ENCODE peak calls at places on chromosomes 4 and X, in seven cellular contexts. X is progenitor cell of endocrine pancreas; P is activated CD4-positive, alpha-beta T cell treated with anti-CD3 and anti-CD28 coated beads, Interleukin-2, amount 50 U/mL, for 1 hour; V is LNCaP clone FGC; E is HCEC 1CT; R is anterior cingulate cortex; F is endodermal cell. Y is an unnamed sample.

GRCh38 chr4:123398803-123399637 is 2.4 kb downstream of the SPRY1 start:
- DNase-seq in X (no peak), P (peak; percentile 21), V (no peak), E (peak; percentile 64), R (no peak), F (peak; percentile 79), Y (no peak)

GRCh38 chrX:150761176-150761818 is 68.1 kb downstream of the MTMR1 start:
- DNase-seq in X (no peak), P (no peak), V (no peak), E (no peak), R (no peak), F (peak; percentile 75), Y (no peak)

GRCh38 chr4:11635336-11635735 is 206.6 kb upstream of the HS3ST1 start:
- DNase-seq in X (no peak), P (no peak), V (no peak), E (peak; percentile 36), R (no peak), F (no peak), Y (no peak)

GRCh38 chr4:24753519-24753918 is 41.9 kb upstream of the SOD3 start:
- DNase-seq in X (no peak), P (no peak), V (no peak), E (peak; percentile 66), R (no peak), F (no peak), Y (no peak)

GRCh38 chr4:152660526-152660925 is 19.3 kb downstream of the TMEM154 start:
- DNase-seq in X (no peak), P (no peak), V (no peak), E (no peak), R (no peak), F (peak; percentile 41), Y (no peak)

GRCh38 chr4:62431513-62431912 is 1231.4 kb downstream of the ADGRL3 start:
- DNase-seq in X (no peak), P (no peak), V (no peak), E (no peak), R (no peak), F (no peak), Y (no peak)

GRCh38 chr4:82372874-82373815 is 646 bp downstream of the HNRNPD start:
- DNase-seq in X (peak; percentile 40), P (peak; percentile 62), V (peak; percentile 56), E (peak; percentile 56), R (peak; percentile 39), F (peak; percentile 91), Y (peak; percentile 61)

GRCh38 chr4:118849867-118850812 is 14.2 kb upstream of the SEC24D start:
- DNase-seq in X (no peak), P (peak; percentile 20), V (no peak), E (no peak), R (no peak), F (peak; percentile 75), Y (no peak)

GRCh38 chrX:63470506-63470905 is 119.4 kb upstream of the SPIN4 start:
- DNase-seq in X (no peak), P (no peak), V (no peak), E (no peak), R (no peak), F (no peak), Y (no peak)

GRCh38 chrX:147846676-147847075 is 65.0 kb upstream of the FMR1 start:
- DNase-seq in X (no peak), P (no peak), V (no peak), E (no peak), R (no peak), F (no peak), Y (no peak)

GRCh38 chr4:94701606-94702300 is 56.0 kb upstream of the BMPR1B start:
- DNase-seq in X (no peak), P (no peak), V (no peak), E (no peak), R (no peak), F (no peak), Y (no peak)

GRCh38 chr4:74370912-74371311 is 6.0 kb downstream of the EREG start:
- DNase-seq in X (peak; percentile 11), P (no peak), V (no peak), E (peak; percentile 55), R (no peak), F (peak; percentile 77), Y (peak; percentile 3)

GRCh38 chr4:110475881-110476818 is at the start of gene ENPEP:
- DNase-seq in X (no peak), P (no peak), V (no peak), E (no peak), R (no peak), F (peak; percentile 79), Y (no peak)

GRCh38 chr4:114654607-114655006 is 56.0 kb downstream of the UGT8 start:
- DNase-seq in X (no peak), P (no peak), V (no peak), E (no peak), R (no peak), F (no peak), Y (no peak)

GRCh38 chrX:152428596-152428995 is 22.5 kb downstream of the GABRA3 start:
- DNase-seq in X (no peak), P (no peak), V (no peak), E (no peak), R (no peak), F (no peak), Y (no peak)

GRCh38 chr4:105548483-105548882 is 3.9 kb upstream of the ARHGEF38 start:
- DNase-seq in X (no peak), P (no peak), V (no peak), E (peak; percentile 10), R (no peak), F (no peak), Y (no peak)

GRCh38 chr4:55359397-55359916 is 13.4 kb downstream of the SRD5A3 start:
- DNase-seq in X (no peak), P (no peak), V (no peak), E (no peak), R (no peak), F (no peak), Y (no peak)

GRCh38 chr4:24236532-24236931 is 346.7 kb upstream of the PPARGC1A start:
- DNase-seq in X (no peak), P (no peak), V (peak; percentile 11), E (no peak), R (no peak), F (no peak), Y (no peak)

GRCh38 chr4:4492161-4492847 is 49.5 kb downstream of the STX18 start:
- DNase-seq in X (no peak), P (no peak), V (no peak), E (peak; percentile 49), R (no peak), F (no peak), Y (no peak)

GRCh38 chrX:19599253-19599652 is 83.9 kb upstream of the MAP3K15 start:
- DNase-seq in X (no peak), P (no peak), V (no peak), E (no peak), R (no peak), F (no peak), Y (no peak)

GRCh38 chrX:63922221-63922620 is 137.2 kb upstream of the ARHGEF9 start:
- DNase-seq in X (no peak), P (no peak), V (no peak), E (peak; percentile 71), R (no peak), F (no peak), Y (no peak)

GRCh38 chr4:148373093-148373492 is 69.1 kb downstream of the NR3C2 start:
- DNase-seq in X (no peak), P (no peak), V (no peak), E (no peak), R (no peak), F (no peak), Y (no peak)

GRCh38 chrX:2538016-2538415 is 37.2 kb upstream of the DHRSX start:
- DNase-seq in X (no peak), P (no peak), V (no peak), E (no peak), R (no peak), F (no peak), Y (no peak)

GRCh38 chrX:48676893-48677270 is 6.7 kb upstream of the WAS start:
- DNase-seq in X (no peak), P (no peak), V (no peak), E (no peak), R (no peak), F (peak; percentile 72), Y (no peak)

GRCh38 chr4:10008208-10009005 is 12.9 kb downstream of the SLC2A9 start:
- DNase-seq in X (no peak), P (no peak), V (peak; percentile 58), E (no peak), R (no peak), F (no peak), Y (no peak)

GRCh38 chr4:38145741-38146140 is 185.5 kb downstream of the PTTG2 start:
- DNase-seq in X (no peak), P (no peak), V (no peak), E (peak; percentile 73), R (no peak), F (no peak), Y (no peak)

GRCh38 chrX:140425712-140426395 is 79.0 kb downstream of the SOX3 start:
- DNase-seq in X (no peak), P (no peak), V (no peak), E (no peak), R (no peak), F (no peak), Y (no peak)

GRCh38 chr4:119897260-119897659 is 169.4 kb downstream of the MAD2L1 start:
- DNase-seq in X (no peak), P (no peak), V (no peak), E (no peak), R (no peak), F (no peak), Y (peak; percentile 3)

GRCh38 chr4:113978561-113979156 is 788 bp downstream of the ARSJ start:
- DNase-seq in X (no peak), P (no peak), V (no peak), E (no peak), R (no peak), F (peak; percentile 75), Y (no peak)

GRCh38 chrX:140912606-140913005 is 89.8 kb upstream of the SPANXB1 start:
- DNase-seq in X (no peak), P (no peak), V (peak; percentile 37), E (no peak), R (no peak), F (no peak), Y (no peak)

GRCh38 chr4:148064451-148064850 is 332.6 kb downstream of the ARHGAP10 start:
- DNase-seq in X (no peak), P (no peak), V (no peak), E (no peak), R (no peak), F (no peak), Y (no peak)

GRCh38 chr4:9927317-9928007 is 93.8 kb downstream of the SLC2A9 start:
- DNase-seq in X (no peak), P (no peak), V (no peak), E (no peak), R (no peak), F (no peak), Y (no peak)

GRCh38 chr4:116598980-116599789 is 486.2 kb downstream of the TRAM1L1 start:
- DNase-seq in X (no peak), P (no peak), V (no peak), E (no peak), R (no peak), F (no peak), Y (no peak)

GRCh38 chr4:7648813-7649395 is 214.2 kb upstream of the PSAPL1 start:
- DNase-seq in X (no peak), P (no peak), V (no peak), E (no peak), R (no peak), F (no peak), Y (no peak)

GRCh38 chr4:149493492-149493891 is 322.2 kb downstream of the IQCM start:
- DNase-seq in X (no peak), P (no peak), V (no peak), E (no peak), R (no peak), F (no peak), Y (no peak)

GRCh38 chr4:685681-686218 is 3.2 kb downstream of the SLC49A3 start:
- DNase-seq in X (no peak), P (no peak), V (no peak), E (no peak), R (no peak), F (no peak), Y (no peak)